ENCODE peak calls at places on chromosomes 1 and 21, in ten cellular contexts. P, E, S, C, Q, U, H, G, A and L are unnamed samples.

GRCh38 chr1:111571239-111571638 is 48.4 kb upstream of the RAP1A start:
- DNase-seq in P (no peak), E (no peak), S (no peak), C (no peak), Q (no peak), U (no peak), H (no peak), G (no peak), A (no peak), L (no peak)

GRCh38 chr21:15631342-15631741 is 98.4 kb upstream of the USP25 start:
- DNase-seq in P (no peak), E (no peak), S (peak; percentile 78), C (no peak), Q (no peak), U (no peak), H (no peak), G (peak; percentile 32), A (no peak), L (no peak)

GRCh38 chr21:36134820-36135390 is at the start of gene CBR3:
- DNase-seq in P (peak; percentile 55), E (peak; percentile 54), S (peak; percentile 39), C (no peak), Q (peak; percentile 55), U (peak; percentile 43), H (no peak), G (no peak), A (peak; percentile 78), L (peak; percentile 49)

GRCh38 chr1:22096463-22096862 is 44.0 kb downstream of the CDC42 start:
- DNase-seq in P (no peak), E (no peak), S (no peak), C (no peak), Q (no peak), U (no peak), H (no peak), G (no peak), A (no peak), L (no peak)

GRCh38 chr1:247506831-247507230 is 29.4 kb downstream of the OR2C3 start:
- DNase-seq in P (no peak), E (no peak), S (no peak), C (no peak), Q (no peak), U (no peak), H (no peak), G (no peak), A (no peak), L (no peak)

GRCh38 chr1:22131875-22132486 is 10.9 kb downstream of the WNT4 start:
- DNase-seq in P (peak; percentile 59), E (no peak), S (no peak), C (peak; percentile 80), Q (peak; percentile 93), U (peak; percentile 78), H (peak; percentile 85), G (no peak), A (peak; percentile 55), L (peak; percentile 76)

GRCh38 chr1:41015281-41015680 is 6.2 kb downstream of the SLFNL1 start:
- DNase-seq in P (no peak), E (no peak), S (no peak), C (no peak), Q (no peak), U (no peak), H (no peak), G (no peak), A (no peak), L (no peak)

GRCh38 chr1:36920371-36920770 is 113.9 kb downstream of the GRIK3 start:
- DNase-seq in P (no peak), E (no peak), S (no peak), C (no peak), Q (no peak), U (no peak), H (peak; percentile 13), G (no peak), A (no peak), L (no peak)

GRCh38 chr1:19845166-19845954 is 30.3 kb upstream of the RNF186 start:
- DNase-seq in P (no peak), E (no peak), S (peak; percentile 55), C (no peak), Q (no peak), U (no peak), H (no peak), G (no peak), A (peak; percentile 19), L (no peak)

GRCh38 chr1:225519166-225519863 is 91.5 kb upstream of the LBR start:
- DNase-seq in P (peak; percentile 15), E (no peak), S (peak; percentile 29), C (peak; percentile 17), Q (peak; percentile 63), U (no peak), H (peak; percentile 82), G (no peak), A (no peak), L (no peak)

GRCh38 chr1:54397980-54398379 is 8.2 kb downstream of the SSBP3 start:
- DNase-seq in P (no peak), E (no peak), S (no peak), C (no peak), Q (no peak), U (no peak), H (no peak), G (no peak), A (no peak), L (no peak)
- TF ChIP-seq CTCF in P (no peak), E (no peak), S (no peak), C (no peak), Q (no peak), U (no peak), H (no peak), G (no peak), A (no peak), L (no peak)

GRCh38 chr1:169873582-169874200 is 20.0 kb downstream of the SCYL3 start:
- DNase-seq in P (no peak), E (no peak), S (peak; percentile 35), C (no peak), Q (no peak), U (no peak), H (no peak), G (no peak), A (no peak), L (no peak)

GRCh38 chr1:169868978-169869377 is 24.7 kb downstream of the SCYL3 start:
- DNase-seq in P (no peak), E (no peak), S (no peak), C (no peak), Q (no peak), U (no peak), H (no peak), G (no peak), A (no peak), L (no peak)

GRCh38 chr1:169867012-169867679 is 26.6 kb downstream of the SCYL3 start:
- DNase-seq in P (no peak), E (no peak), S (no peak), C (no peak), Q (no peak), U (no peak), H (no peak), G (no peak), A (no peak), L (no peak)

GRCh38 chr1:169866577-169866976 is 27.1 kb downstream of the SCYL3 start:
- DNase-seq in P (no peak), E (no peak), S (no peak), C (no peak), Q (no peak), U (no peak), H (no peak), G (no peak), A (no peak), L (no peak)

DNA sequence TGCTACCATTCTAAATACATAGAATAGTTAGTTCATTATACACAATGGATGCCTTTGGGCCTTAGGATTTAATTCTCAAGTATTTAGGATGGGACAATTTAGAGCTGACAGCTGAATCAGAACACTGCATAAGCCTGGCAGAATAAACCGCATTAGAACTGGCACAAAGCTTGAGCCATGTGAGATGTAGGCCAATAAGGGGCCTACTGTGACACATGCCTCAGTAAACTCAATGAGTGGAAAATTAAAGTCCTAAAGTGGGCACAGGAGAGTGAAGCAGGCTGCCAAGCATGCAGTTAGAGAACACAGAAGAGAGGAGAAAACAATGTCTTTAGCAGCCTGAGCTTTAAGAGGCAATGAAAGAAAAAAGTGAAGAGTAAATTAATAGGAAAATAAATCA is 24.3 kb downstream of the SCYL3 start:
- DNase-seq in P (no peak), E (no peak), S (no peak), C (no peak), Q (no peak), U (no peak), H (no peak), G (no peak), A (no peak), L (no peak)
- TF ChIP-seq CTCF in P (no peak), E (no peak), S (no peak), C (no peak), Q (no peak), U (no peak), H (no peak), G (no peak), A (no peak), L (no peak)

DNA sequence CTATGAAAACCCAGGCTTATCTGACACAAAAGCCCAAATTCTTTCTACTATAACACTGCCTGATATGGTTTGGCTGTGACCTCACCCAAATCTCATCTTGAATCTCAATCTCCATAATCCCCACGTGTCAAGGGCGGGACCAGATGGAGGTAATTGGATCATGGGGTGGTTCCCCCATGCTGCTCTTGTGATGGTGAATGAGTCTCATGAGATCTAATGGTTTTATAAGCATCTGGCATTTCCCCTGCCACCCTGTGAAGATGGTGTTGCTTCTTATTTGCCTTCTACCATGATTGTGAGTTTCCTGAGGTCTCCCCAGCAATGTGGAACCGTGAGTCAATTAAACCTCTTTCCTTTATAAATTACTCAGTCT is 123.3 kb upstream of the USP24 start:
- DNase-seq in P (no peak), E (no peak), S (no peak), C (no peak), Q (peak; percentile 80), U (peak; percentile 72), H (no peak), G (no peak), A (no peak), L (no peak)
- TF ChIP-seq CTCF in P (no peak), E (no peak), S (no peak), C (no peak), Q (no peak), U (no peak), H (no peak), G (no peak), A (no peak), L (no peak)

GRCh38 chr1:184359909-184360308 is 26.9 kb upstream of the C1orf21 start:
- DNase-seq in P (no peak), E (no peak), S (no peak), C (no peak), Q (no peak), U (no peak), H (no peak), G (no peak), A (no peak), L (no peak)

GRCh38 chr1:184367427-184368038 is 19.3 kb upstream of the C1orf21 start:
- DNase-seq in P (no peak), E (no peak), S (no peak), C (no peak), Q (no peak), U (no peak), H (no peak), G (no peak), A (no peak), L (no peak)

GRCh38 chr1:184366992-184367391 is 19.8 kb upstream of the C1orf21 start:
- DNase-seq in P (no peak), E (no peak), S (peak; percentile 13), C (no peak), Q (no peak), U (no peak), H (no peak), G (no peak), A (no peak), L (no peak)

GRCh38 chr1:184365699-184366098 is 21.1 kb upstream of the C1orf21 start:
- DNase-seq in P (no peak), E (no peak), S (no peak), C (no peak), Q (no peak), U (no peak), H (no peak), G (no peak), A (no peak), L (no peak)

GRCh38 chr1:184362876-184363275 is 24.0 kb upstream of the C1orf21 start:
- DNase-seq in P (no peak), E (no peak), S (peak; percentile 88), C (no peak), Q (no peak), U (no peak), H (no peak), G (no peak), A (no peak), L (no peak)
- TF ChIP-seq CTCF in P (no peak), E (no peak), S (no peak), C (no peak), Q (no peak), U (no peak), H (no peak), G (no peak), A (no peak), L (no peak)